ENCODE peak calls at places on chromosomes 4 and X, in five cellular contexts. One of them, this sample, is unnamed.

GRCh38 chr4:78205601-78206000 is 148.5 kb downstream of the FRAS1 start:
- DNase-seq in fibroblast of pulmonary artery: no peak
- DNase-seq in thoracic aorta: no peak
- DNase-seq in cardiac fibroblast: no peak
- DNase-seq in thyroid gland: no peak
- DNase-seq in this sample: no peak

GRCh38 chrX:56751071-56751470 is 22.0 kb downstream of the NBDY start:
- DNase-seq in fibroblast of pulmonary artery: no peak
- DNase-seq in thoracic aorta: no peak
- DNase-seq in cardiac fibroblast: no peak
- DNase-seq in thyroid gland: no peak
- DNase-seq in this sample: no peak

GRCh38 chrX:2875798-2876399 is 47.2 kb downstream of the GYG2 start:
- DNase-seq in fibroblast of pulmonary artery: peak; percentile 23
- DNase-seq in thoracic aorta: no peak
- DNase-seq in cardiac fibroblast: peak; percentile 28
- DNase-seq in thyroid gland: no peak
- DNase-seq in this sample: no peak

GRCh38 chr4:128573781-128574508 is 235.6 kb upstream of the JADE1 start:
- DNase-seq in fibroblast of pulmonary artery: peak; percentile 83
- DNase-seq in thoracic aorta: no peak
- DNase-seq in cardiac fibroblast: peak; percentile 86
- DNase-seq in thyroid gland: peak; percentile 40
- DNase-seq in this sample: no peak

GRCh38 chr4:186700746-186701145 is 22.9 kb downstream of the FAT1 start:
- DNase-seq in fibroblast of pulmonary artery: peak; percentile 89
- DNase-seq in thoracic aorta: peak; percentile 57
- DNase-seq in cardiac fibroblast: peak; percentile 86
- DNase-seq in thyroid gland: peak; percentile 23
- DNase-seq in this sample: peak; percentile 36

GRCh38 chr4:176435891-176436499 is 116.2 kb downstream of the SPCS3 start:
- DNase-seq in fibroblast of pulmonary artery: peak; percentile 25
- DNase-seq in thoracic aorta: no peak
- DNase-seq in cardiac fibroblast: peak; percentile 57
- DNase-seq in thyroid gland: no peak
- DNase-seq in this sample: no peak

GRCh38 chr4:189177130-189177529 is 763.5 kb upstream of the FRG1 start:
- DNase-seq in fibroblast of pulmonary artery: no peak
- DNase-seq in thoracic aorta: no peak
- DNase-seq in cardiac fibroblast: no peak
- DNase-seq in thyroid gland: no peak
- DNase-seq in this sample: no peak

GRCh38 chrX:48665991-48666390 is 17.6 kb upstream of the WAS start:
- DNase-seq in fibroblast of pulmonary artery: peak; percentile 10
- DNase-seq in thoracic aorta: no peak
- DNase-seq in cardiac fibroblast: peak; percentile 17
- DNase-seq in thyroid gland: no peak
- DNase-seq in this sample: no peak

GRCh38 chr4:80136238-80136637 is 61.1 kb upstream of the PRDM8 start:
- DNase-seq in fibroblast of pulmonary artery: no peak
- DNase-seq in thoracic aorta: no peak
- DNase-seq in cardiac fibroblast: no peak
- DNase-seq in thyroid gland: no peak
- DNase-seq in this sample: no peak

GRCh38 chr4:112422644-112423043 is 93.3 kb downstream of the NEUROG2 start:
- DNase-seq in fibroblast of pulmonary artery: no peak
- DNase-seq in thoracic aorta: no peak
- DNase-seq in cardiac fibroblast: peak; percentile 5
- DNase-seq in thyroid gland: no peak
- DNase-seq in this sample: no peak

GRCh38 chrX:108070891-108071290 is 20.5 kb downstream of the PSMD10 start:
- DNase-seq in fibroblast of pulmonary artery: peak; percentile 69
- DNase-seq in thoracic aorta: no peak
- DNase-seq in cardiac fibroblast: peak; percentile 21
- DNase-seq in thyroid gland: no peak
- DNase-seq in this sample: no peak

GRCh38 chr4:88350786-88351185 is 27.9 kb upstream of the HERC6 start:
- DNase-seq in fibroblast of pulmonary artery: no peak
- DNase-seq in thoracic aorta: no peak
- DNase-seq in cardiac fibroblast: no peak
- DNase-seq in thyroid gland: no peak
- DNase-seq in this sample: no peak

GRCh38 chrX:145178268-145178667 is 69.0 kb upstream of the SPANXN1 start:
- DNase-seq in fibroblast of pulmonary artery: no peak
- DNase-seq in thoracic aorta: no peak
- DNase-seq in cardiac fibroblast: no peak
- DNase-seq in thyroid gland: no peak
- DNase-seq in this sample: no peak

GRCh38 chrX:106959897-106960296 is 39.7 kb downstream of the CLDN2 start:
- DNase-seq in fibroblast of pulmonary artery: peak; percentile 54
- DNase-seq in thoracic aorta: no peak
- DNase-seq in cardiac fibroblast: peak; percentile 54
- DNase-seq in thyroid gland: no peak
- DNase-seq in this sample: no peak

GRCh38 chr4:98319021-98319420 is 57.8 kb downstream of the RAP1GDS1 start:
- DNase-seq in fibroblast of pulmonary artery: no peak
- DNase-seq in thoracic aorta: no peak
- DNase-seq in cardiac fibroblast: no peak
- DNase-seq in thyroid gland: no peak
- DNase-seq in this sample: no peak

GRCh38 chrX:108537005-108537404 is 97.4 kb downstream of the COL4A5 start:
- DNase-seq in fibroblast of pulmonary artery: peak; percentile 67
- DNase-seq in thoracic aorta: no peak
- DNase-seq in cardiac fibroblast: peak; percentile 62
- DNase-seq in thyroid gland: peak; percentile 5
- DNase-seq in this sample: no peak

GRCh38 chrX:116667346-116667745 is 204.6 kb upstream of the CT83 start:
- DNase-seq in fibroblast of pulmonary artery: no peak
- DNase-seq in thoracic aorta: no peak
- DNase-seq in cardiac fibroblast: no peak
- DNase-seq in thyroid gland: no peak
- DNase-seq in this sample: no peak

GRCh38 chr4:86043755-86044592 is 315.9 kb downstream of the MAPK10 start:
- DNase-seq in fibroblast of pulmonary artery: peak; percentile 81
- DNase-seq in thoracic aorta: no peak
- DNase-seq in cardiac fibroblast: peak; percentile 80
- DNase-seq in thyroid gland: peak; percentile 34
- DNase-seq in this sample: no peak

GRCh38 chr4:772118-772517 is 53.8 kb downstream of the CPLX1 start:
- DNase-seq in fibroblast of pulmonary artery: no peak
- DNase-seq in thoracic aorta: no peak
- DNase-seq in cardiac fibroblast: peak; percentile 43
- DNase-seq in thyroid gland: no peak
- DNase-seq in this sample: no peak

DNA sequence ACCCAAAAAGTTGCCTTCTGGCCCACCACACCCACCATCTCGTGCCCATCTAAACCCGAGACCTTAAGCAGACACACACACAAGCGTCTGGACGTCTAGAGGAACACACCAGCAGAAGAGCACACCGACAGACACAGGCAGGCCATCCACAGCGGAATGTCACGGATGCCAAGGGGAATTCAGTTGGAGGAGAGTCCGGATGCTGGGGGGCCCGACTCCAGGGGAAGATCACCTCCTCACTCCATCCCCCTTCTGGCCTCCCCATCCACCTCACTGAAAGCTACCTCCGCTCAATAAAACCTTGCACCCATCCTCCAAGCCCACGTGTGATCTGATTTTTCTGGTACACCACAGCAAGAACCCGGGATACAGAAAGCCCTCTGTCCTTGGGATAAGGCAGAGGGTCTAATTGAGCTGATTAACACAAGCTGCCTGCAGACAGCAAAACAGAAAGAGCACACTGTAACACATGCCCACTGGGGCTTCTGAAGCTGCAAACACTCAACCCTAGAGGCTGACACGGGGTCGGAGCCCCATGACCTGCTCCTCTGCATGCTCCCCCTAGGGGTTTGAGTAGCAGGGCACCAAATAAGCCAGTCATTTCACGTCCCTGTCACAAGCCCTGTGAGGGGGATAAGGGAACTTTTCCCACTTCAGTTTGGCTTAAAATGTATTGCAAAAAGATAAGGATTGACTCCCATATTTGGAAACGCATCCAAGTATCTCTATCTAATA is 339.6 kb upstream of the PCDH10 start:
- DNase-seq in fibroblast of pulmonary artery: no peak
- DNase-seq in thoracic aorta: no peak
- DNase-seq in cardiac fibroblast: no peak
- DNase-seq in thyroid gland: no peak
- DNase-seq in this sample: no peak
- TF ChIP-seq CTCF in fibroblast of pulmonary artery: no peak
- TF ChIP-seq CTCF in thoracic aorta: no peak
- TF ChIP-seq CTCF in cardiac fibroblast: no peak
- TF ChIP-seq CTCF in thyroid gland: no peak
- TF ChIP-seq CTCF in this sample: no peak

GRCh38 chrX:155026727-155027508 is at the start of gene FUNDC2:
- DNase-seq in fibroblast of pulmonary artery: peak; percentile 95
- DNase-seq in thoracic aorta: peak; percentile 66
- DNase-seq in cardiac fibroblast: peak; percentile 97
- DNase-seq in thyroid gland: peak; percentile 94
- DNase-seq in this sample: peak; percentile 91

GRCh38 chrX:155027509-155028066 is 944 bp downstream of the FUNDC2 start:
- DNase-seq in fibroblast of pulmonary artery: peak; percentile 89
- DNase-seq in thoracic aorta: no peak
- DNase-seq in cardiac fibroblast: peak; percentile 90
- DNase-seq in thyroid gland: no peak
- DNase-seq in this sample: no peak

GRCh38 chrX:155028749-155029360 is 2.2 kb downstream of the FUNDC2 start:
- DNase-seq in fibroblast of pulmonary artery: peak; percentile 72
- DNase-seq in thoracic aorta: no peak
- DNase-seq in cardiac fibroblast: peak; percentile 72
- DNase-seq in thyroid gland: no peak
- DNase-seq in this sample: no peak

GRCh38 chrX:155026420-155026726 is 271 bp upstream of the FUNDC2 start:
- DNase-seq in fibroblast of pulmonary artery: no peak
- DNase-seq in thoracic aorta: no peak
- DNase-seq in cardiac fibroblast: no peak
- DNase-seq in thyroid gland: no peak
- DNase-seq in this sample: no peak

DNA sequence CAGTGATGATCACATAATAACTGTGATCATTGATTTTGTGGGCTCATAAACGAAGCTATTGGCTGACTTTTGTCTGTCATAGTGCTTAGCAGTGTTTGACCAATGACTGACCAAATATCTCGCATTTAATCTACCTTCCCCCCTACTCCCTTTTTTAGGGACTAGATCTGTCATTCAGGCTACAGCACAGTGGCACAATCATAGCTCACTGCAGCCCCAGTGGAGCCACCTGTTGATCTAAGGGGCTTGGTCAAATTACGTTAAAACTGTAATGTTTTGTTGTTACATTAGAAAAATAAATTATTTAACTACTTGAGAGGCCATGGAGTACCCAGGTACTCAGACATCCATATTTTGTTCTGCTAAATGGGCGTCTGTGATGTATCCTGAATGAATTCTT is 1.5 kb downstream of the FUNDC2 start:
- DNase-seq in fibroblast of pulmonary artery: no peak
- DNase-seq in thoracic aorta: no peak
- DNase-seq in cardiac fibroblast: no peak
- DNase-seq in thyroid gland: no peak
- DNase-seq in this sample: no peak
- H3K4me3 ChIP-seq in fibroblast of pulmonary artery: peak overlapping the region; percentile 77
- H3K4me3 ChIP-seq in thoracic aorta: peak overlapping the region; percentile 82
- H3K4me3 ChIP-seq in cardiac fibroblast: peak overlapping the region; percentile 63
- H3K4me3 ChIP-seq in thyroid gland: no peak overlapping the region
- H3K4me3 ChIP-seq in this sample: no peak overlapping the region

GRCh38 chr4:168585168-168586091 is 88.6 kb downstream of the PALLD start:
- DNase-seq in fibroblast of pulmonary artery: peak; percentile 91
- DNase-seq in thoracic aorta: peak; percentile 71
- DNase-seq in cardiac fibroblast: peak; percentile 91
- DNase-seq in thyroid gland: peak; percentile 90
- DNase-seq in this sample: peak; percentile 94
- TF ChIP-seq CTCF in fibroblast of pulmonary artery: peak; percentile 85
- TF ChIP-seq CTCF in thoracic aorta: peak; percentile 81
- TF ChIP-seq CTCF in cardiac fibroblast: peak; percentile 82
- TF ChIP-seq CTCF in thyroid gland: peak; percentile 80
- TF ChIP-seq CTCF in this sample: no peak

DNA sequence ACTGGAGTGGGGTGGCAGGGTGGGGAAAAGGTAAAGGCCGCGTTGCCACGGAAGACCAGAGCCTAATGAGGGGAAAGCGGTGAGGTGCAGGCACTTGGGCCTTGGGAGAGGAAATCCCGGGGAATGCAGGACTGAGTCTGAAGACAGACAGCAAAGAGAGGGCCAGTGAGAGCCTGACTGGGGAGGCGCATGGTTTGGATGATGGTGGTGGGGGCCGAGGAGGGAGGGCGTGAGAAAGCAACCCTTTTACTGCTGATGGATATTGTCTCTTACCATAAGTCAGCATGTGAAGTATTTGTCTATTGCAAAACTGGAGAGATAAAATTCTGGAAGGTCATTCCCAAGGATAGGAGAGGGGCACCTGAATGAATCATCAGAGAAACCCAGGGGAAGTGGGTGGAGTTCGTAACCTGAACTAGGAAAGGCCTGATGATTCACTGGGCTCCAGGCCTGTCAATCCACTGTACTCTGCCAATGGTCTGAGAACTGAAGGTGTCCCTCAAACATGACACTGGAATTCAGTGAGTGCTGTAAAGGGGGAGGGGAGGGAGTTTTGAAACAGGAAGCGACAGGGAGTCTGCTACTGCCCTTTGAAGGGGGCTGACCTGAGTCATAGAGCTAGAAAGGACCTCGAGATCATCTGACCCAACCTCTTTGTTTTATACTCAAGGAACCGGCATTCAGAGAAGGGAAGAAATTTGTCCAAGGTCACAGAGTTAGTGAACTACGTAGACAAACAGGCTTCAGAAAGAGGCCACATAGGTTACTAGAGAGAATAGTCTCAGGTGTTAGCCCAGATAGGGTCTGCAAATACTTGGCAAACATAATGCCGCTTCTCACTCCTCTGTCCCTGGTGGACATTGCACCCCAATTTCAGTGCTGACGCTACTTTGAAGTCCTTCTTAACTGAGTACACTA is 52.2 kb downstream of the NALF2 start:
- DNase-seq in fibroblast of pulmonary artery: peak; percentile 95
- DNase-seq in thoracic aorta: no peak
- DNase-seq in cardiac fibroblast: peak; percentile 87
- DNase-seq in thyroid gland: peak; percentile 44
- DNase-seq in this sample: no peak
- H3K4me3 ChIP-seq in fibroblast of pulmonary artery: no peak overlapping the region
- H3K4me3 ChIP-seq in thoracic aorta: no peak overlapping the region
- H3K4me3 ChIP-seq in cardiac fibroblast: no peak overlapping the region
- H3K4me3 ChIP-seq in thyroid gland: no peak overlapping the region
- H3K4me3 ChIP-seq in this sample: no peak overlapping the region

DNA sequence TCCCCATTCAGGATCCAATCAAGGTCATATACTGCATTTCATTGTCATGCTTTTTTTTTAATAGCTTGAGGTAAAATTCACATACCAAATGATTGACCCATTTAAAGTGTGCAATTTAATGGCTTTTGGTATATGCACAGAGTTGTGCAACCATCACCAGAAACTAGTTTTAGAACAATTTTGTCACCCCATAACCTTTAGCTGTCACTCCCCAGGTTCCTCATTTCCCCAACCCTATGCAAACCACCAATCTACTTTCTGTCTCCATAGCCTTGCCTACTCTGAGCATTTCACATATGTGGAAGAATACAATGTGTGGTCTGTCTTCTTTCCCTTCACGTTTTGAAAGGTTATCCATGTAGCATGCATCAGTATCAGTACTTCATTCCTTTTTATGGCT is 1.4 kb upstream of the SMAD1 start:
- DNase-seq in fibroblast of pulmonary artery: no peak
- DNase-seq in thoracic aorta: no peak
- DNase-seq in cardiac fibroblast: no peak
- DNase-seq in thyroid gland: no peak
- DNase-seq in this sample: no peak
- TF ChIP-seq CTCF in fibroblast of pulmonary artery: no peak
- TF ChIP-seq CTCF in thoracic aorta: no peak
- TF ChIP-seq CTCF in cardiac fibroblast: no peak
- TF ChIP-seq CTCF in thyroid gland: no peak
- TF ChIP-seq CTCF in this sample: no peak